ENCODE peak calls at places on chromosomes 11 and 22, in four cellular contexts. One of them, this sample, is unnamed.

GRCh38 chr11:39255648-39256047 is 2203.8 kb downstream of the LRRC4C start:
- DNase-seq in SK-N-SH: no peak
- DNase-seq in WTC11: no peak
- DNase-seq in K562: no peak
- DNase-seq in this sample: no peak

GRCh38 chr11:91194551-91194950 is 971.7 kb upstream of the CHORDC1 start:
- DNase-seq in WTC11: no peak
- DNase-seq in K562: no peak
- DNase-seq in SK-N-SH: no peak
- DNase-seq in this sample: no peak

GRCh38 chr11:93766504-93766903 is 17.6 kb upstream of the MED17 start:
- DNase-seq in K562: no peak
- DNase-seq in WTC11: no peak
- DNase-seq in SK-N-SH: no peak
- DNase-seq in this sample: no peak

GRCh38 chr11:117145393-117145761 is 1.3 kb downstream of the PAFAH1B2 start:
- DNase-seq in SK-N-SH: peak; percentile 61
- DNase-seq in WTC11: no peak
- DNase-seq in K562: peak; percentile 65
- DNase-seq in this sample: no peak

GRCh38 chr11:45056529-45056928 is 89.9 kb upstream of the PRDM11 start:
- DNase-seq in SK-N-SH: no peak
- DNase-seq in WTC11: peak; percentile 33
- DNase-seq in K562: no peak
- DNase-seq in this sample: peak; percentile 52

GRCh38 chr11:102007567-102008437 is 39.4 kb upstream of the CFAP300 start:
- DNase-seq in WTC11: no peak
- DNase-seq in K562: peak; percentile 15
- DNase-seq in SK-N-SH: peak; percentile 39
- DNase-seq in this sample: no peak

GRCh38 chr22:23762866-23763578 is at the start of gene C22orf15:
- DNase-seq in WTC11: peak; percentile 65
- DNase-seq in SK-N-SH: peak; percentile 19
- DNase-seq in K562: peak; percentile 30
- DNase-seq in this sample: no peak

GRCh38 chr22:42697542-42698013 is 23.1 kb downstream of the A4GALT start:
- DNase-seq in WTC11: no peak
- DNase-seq in K562: no peak
- DNase-seq in SK-N-SH: no peak
- DNase-seq in this sample: no peak

GRCh38 chr11:71414645-71415044 is 33.5 kb downstream of the DHCR7 start:
- DNase-seq in SK-N-SH: no peak
- DNase-seq in K562: no peak
- DNase-seq in WTC11: no peak
- DNase-seq in this sample: no peak

GRCh38 chr22:26399288-26399687 is 29.8 kb upstream of the ASPHD2 start:
- DNase-seq in WTC11: no peak
- DNase-seq in SK-N-SH: no peak
- DNase-seq in K562: peak; percentile 39
- DNase-seq in this sample: no peak

GRCh38 chr11:123601737-123602136 is 52.7 kb downstream of the SCN3B start:
- DNase-seq in K562: no peak
- DNase-seq in SK-N-SH: no peak
- DNase-seq in WTC11: no peak
- DNase-seq in this sample: no peak

GRCh38 chr11:44566559-44566949 is 1.1 kb downstream of the CD82 start:
- DNase-seq in SK-N-SH: no peak
- DNase-seq in WTC11: no peak
- DNase-seq in K562: no peak
- DNase-seq in this sample: no peak

GRCh38 chr11:122882809-122883681 is 486 bp downstream of the JHY start:
- DNase-seq in WTC11: peak; percentile 74
- DNase-seq in SK-N-SH: peak; percentile 86
- DNase-seq in K562: no peak
- DNase-seq in this sample: no peak

GRCh38 chr11:74634537-74634936 is 42.2 kb downstream of the POLD3 start:
- DNase-seq in SK-N-SH: no peak
- DNase-seq in K562: peak; percentile 63
- DNase-seq in WTC11: no peak
- DNase-seq in this sample: no peak

GRCh38 chr11:65492637-65493366 is 6.0 kb upstream of the MALAT1 start:
- DNase-seq in WTC11: peak; percentile 16
- DNase-seq in K562: peak; percentile 68
- DNase-seq in SK-N-SH: no peak
- DNase-seq in this sample: no peak

GRCh38 chr11:70203749-70204465 is 811 bp downstream of the FADD start:
- DNase-seq in WTC11: no peak
- DNase-seq in SK-N-SH: peak; percentile 50
- DNase-seq in K562: peak; percentile 82
- DNase-seq in this sample: no peak
- TF ChIP-seq TEAD4 in WTC11: no peak
- TF ChIP-seq TEAD4 in SK-N-SH: no peak
- TF ChIP-seq TEAD4 in K562: no peak
- TF ChIP-seq TEAD4 in this sample: no peak

DNA sequence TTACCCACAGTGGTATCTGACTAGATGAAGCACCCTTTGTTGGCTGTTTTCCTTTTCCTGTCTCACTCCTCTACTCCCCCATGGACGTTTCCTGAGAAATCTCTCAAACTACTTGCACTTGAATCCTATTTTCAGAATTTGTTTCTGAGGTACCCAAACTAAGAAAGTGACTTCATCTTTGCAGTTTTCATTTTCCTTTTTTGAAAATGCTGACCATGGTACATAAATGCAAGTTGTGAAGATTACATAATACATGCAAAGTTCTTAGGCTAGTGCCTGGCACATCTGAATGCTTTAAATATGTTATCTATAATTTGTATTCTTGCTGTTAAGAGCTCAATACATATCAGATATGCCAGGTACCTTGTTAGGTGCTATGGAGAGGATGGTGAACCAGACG is 644.7 kb upstream of the TENM4 start:
- DNase-seq in K562: no peak
- DNase-seq in WTC11: no peak
- DNase-seq in SK-N-SH: no peak
- DNase-seq in this sample: no peak
- TF ChIP-seq TEAD4 in K562: no peak
- TF ChIP-seq TEAD4 in WTC11: no peak
- TF ChIP-seq TEAD4 in SK-N-SH: no peak
- TF ChIP-seq TEAD4 in this sample: no peak

GRCh38 chr22:49295465-49295743 is 532.3 kb downstream of the BRD1 start:
- DNase-seq in WTC11: no peak
- DNase-seq in SK-N-SH: no peak
- DNase-seq in K562: no peak
- DNase-seq in this sample: no peak

GRCh38 chr22:49295851-49296560 is 531.7 kb downstream of the BRD1 start:
- DNase-seq in SK-N-SH: no peak
- DNase-seq in K562: no peak
- DNase-seq in WTC11: no peak
- DNase-seq in this sample: no peak

GRCh38 chr22:49297286-49297870 is 530.3 kb downstream of the BRD1 start:
- DNase-seq in SK-N-SH: no peak
- DNase-seq in K562: no peak
- DNase-seq in WTC11: no peak
- DNase-seq in this sample: no peak

GRCh38 chr22:49297871-49298721 is 529.6 kb downstream of the BRD1 start:
- DNase-seq in K562: no peak
- DNase-seq in SK-N-SH: peak; percentile 7
- DNase-seq in WTC11: no peak
- DNase-seq in this sample: no peak

GRCh38 chr22:49296561-49296960 is 531.1 kb downstream of the BRD1 start:
- DNase-seq in SK-N-SH: no peak
- DNase-seq in K562: no peak
- DNase-seq in WTC11: no peak
- DNase-seq in this sample: no peak
- TF ChIP-seq TEAD4 in SK-N-SH: no peak
- TF ChIP-seq TEAD4 in K562: no peak
- TF ChIP-seq TEAD4 in WTC11: no peak
- TF ChIP-seq TEAD4 in this sample: no peak

DNA sequence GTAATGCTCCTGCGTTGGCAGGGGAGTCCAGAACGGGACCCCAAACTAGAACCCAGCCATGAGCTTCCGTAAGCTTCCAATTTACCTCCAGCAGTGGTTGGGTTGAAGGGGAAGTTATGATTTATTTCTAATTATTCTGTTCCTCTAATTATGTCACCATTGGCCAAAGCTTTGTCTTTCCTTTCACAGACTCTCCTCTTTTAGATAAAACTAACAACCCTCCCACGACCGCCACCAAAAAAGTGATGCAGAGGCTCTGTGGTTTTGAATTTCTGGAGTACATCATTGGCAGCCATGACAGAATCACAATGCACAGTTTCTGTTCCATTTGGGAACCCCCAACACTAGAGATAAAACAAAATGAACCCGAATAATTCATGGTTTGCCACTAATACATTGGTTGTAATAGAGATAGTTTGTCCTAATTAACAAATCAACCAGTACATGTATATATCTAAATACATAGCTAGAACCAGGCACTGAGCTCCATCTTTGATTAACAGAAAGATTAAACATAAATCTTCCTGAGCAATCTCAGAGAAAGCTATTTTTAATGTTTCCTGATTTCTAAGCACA is 64.3 kb downstream of the ETS1 start:
- DNase-seq in SK-N-SH: no peak
- DNase-seq in K562: no peak
- DNase-seq in WTC11: no peak
- DNase-seq in this sample: no peak
- TF ChIP-seq TEAD4 in SK-N-SH: no peak
- TF ChIP-seq TEAD4 in K562: no peak
- TF ChIP-seq TEAD4 in WTC11: no peak
- TF ChIP-seq TEAD4 in this sample: no peak

GRCh38 chr11:134559617-134559992 is 147.6 kb upstream of the B3GAT1 start:
- DNase-seq in SK-N-SH: peak; percentile 59
- DNase-seq in WTC11: no peak
- DNase-seq in K562: no peak
- DNase-seq in this sample: no peak
- TF ChIP-seq TEAD4 in SK-N-SH: no peak
- TF ChIP-seq TEAD4 in WTC11: no peak
- TF ChIP-seq TEAD4 in K562: no peak
- TF ChIP-seq TEAD4 in this sample: no peak

GRCh38 chr22:19401483-19401882 is 30.1 kb downstream of the HIRA start:
- DNase-seq in K562: no peak
- DNase-seq in WTC11: no peak
- DNase-seq in SK-N-SH: no peak
- DNase-seq in this sample: no peak

GRCh38 chr22:19398680-19399079 is 32.9 kb downstream of the HIRA start:
- DNase-seq in K562: no peak
- DNase-seq in WTC11: no peak
- DNase-seq in SK-N-SH: no peak
- DNase-seq in this sample: no peak

GRCh38 chr22:19398206-19398605 is 33.3 kb downstream of the HIRA start:
- DNase-seq in WTC11: no peak
- DNase-seq in K562: no peak
- DNase-seq in SK-N-SH: no peak
- DNase-seq in this sample: no peak

GRCh38 chr22:19402642-19403191 is 28.8 kb downstream of the HIRA start:
- DNase-seq in WTC11: no peak
- DNase-seq in SK-N-SH: no peak
- DNase-seq in K562: no peak
- DNase-seq in this sample: no peak

GRCh38 chr22:19400881-19401280 is 30.7 kb downstream of the HIRA start:
- DNase-seq in WTC11: no peak
- DNase-seq in SK-N-SH: no peak
- DNase-seq in K562: no peak
- DNase-seq in this sample: no peak
- TF ChIP-seq TEAD4 in WTC11: no peak
- TF ChIP-seq TEAD4 in SK-N-SH: no peak
- TF ChIP-seq TEAD4 in K562: no peak
- TF ChIP-seq TEAD4 in this sample: no peak

GRCh38 chr11:105589346-105589745 is 20.5 kb upstream of the GRIA4 start:
- DNase-seq in SK-N-SH: no peak
- DNase-seq in WTC11: no peak
- DNase-seq in K562: no peak
- DNase-seq in this sample: no peak
- TF ChIP-seq TEAD4 in SK-N-SH: no peak
- TF ChIP-seq TEAD4 in WTC11: no peak
- TF ChIP-seq TEAD4 in K562: no peak
- TF ChIP-seq TEAD4 in this sample: no peak

GRCh38 chr11:79461144-79461543 is 20.3 kb upstream of the TENM4 start:
- DNase-seq in WTC11: no peak
- DNase-seq in SK-N-SH: peak; percentile 18
- DNase-seq in K562: no peak
- DNase-seq in this sample: no peak

GRCh38 chr11:79453617-79454016 is 12.8 kb upstream of the TENM4 start:
- DNase-seq in SK-N-SH: no peak
- DNase-seq in K562: no peak
- DNase-seq in WTC11: no peak
- DNase-seq in this sample: no peak

GRCh38 chr11:79458712-79459111 is 17.9 kb upstream of the TENM4 start:
- DNase-seq in SK-N-SH: no peak
- DNase-seq in K562: no peak
- DNase-seq in WTC11: no peak
- DNase-seq in this sample: no peak

DNA sequence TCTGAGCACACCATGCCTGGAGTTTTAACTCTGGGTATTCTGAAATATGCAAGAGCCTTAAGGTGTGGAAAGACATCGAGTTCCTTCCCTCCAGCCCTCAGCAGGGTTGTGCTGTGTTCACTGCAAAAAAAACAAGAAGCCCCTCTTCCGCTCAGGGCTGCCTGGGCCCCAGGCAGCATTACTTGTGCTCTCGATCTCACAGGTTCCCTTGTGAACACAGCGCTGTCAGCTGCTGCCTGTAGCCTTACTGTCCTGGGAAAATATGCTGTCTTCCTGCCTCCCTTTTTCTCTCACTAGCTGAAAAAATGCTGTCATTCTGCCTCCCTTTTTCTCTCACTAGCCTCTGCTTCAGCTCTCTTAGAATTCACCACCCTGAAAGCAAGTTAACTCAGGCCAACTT is 15.7 kb upstream of the TENM4 start:
- DNase-seq in K562: no peak
- DNase-seq in SK-N-SH: no peak
- DNase-seq in WTC11: no peak
- DNase-seq in this sample: no peak
- TF ChIP-seq TEAD4 in K562: no peak
- TF ChIP-seq TEAD4 in SK-N-SH: no peak
- TF ChIP-seq TEAD4 in WTC11: no peak
- TF ChIP-seq TEAD4 in this sample: no peak

DNA sequence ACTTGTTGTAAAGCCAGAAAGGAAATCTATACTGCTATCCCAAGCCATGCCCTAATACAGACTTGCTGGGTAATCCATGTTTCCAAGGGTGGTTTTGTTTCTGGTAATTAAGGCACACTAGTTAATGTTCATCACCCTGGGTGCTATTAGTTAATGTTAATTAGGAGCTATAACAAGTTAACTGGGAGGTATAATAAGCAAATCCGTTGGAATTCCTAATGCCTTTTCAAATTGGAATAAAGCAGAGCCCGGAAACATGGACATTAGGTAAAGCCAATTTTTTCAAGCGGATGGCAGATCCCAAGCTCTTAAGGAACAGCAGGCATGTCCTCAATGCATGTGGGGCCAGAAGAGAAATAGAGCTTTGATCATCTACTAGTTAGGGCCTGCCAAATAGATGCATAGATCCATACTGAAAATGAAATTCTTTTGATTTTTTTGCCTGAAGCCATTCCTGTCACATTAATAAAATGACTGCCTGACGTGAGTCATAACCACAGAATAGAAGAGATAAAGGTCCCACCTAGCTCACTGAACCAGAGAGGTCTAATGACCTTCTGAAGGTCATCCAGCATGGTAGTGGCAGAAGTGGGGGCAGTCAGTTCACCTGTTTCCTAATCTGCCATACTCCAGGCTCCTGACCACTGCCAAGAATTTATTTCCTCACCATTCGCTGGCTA is 28.5 kb upstream of the CCDC34 start:
- DNase-seq in SK-N-SH: no peak
- DNase-seq in K562: peak; percentile 19
- DNase-seq in WTC11: no peak
- DNase-seq in this sample: no peak
- TF ChIP-seq TEAD4 in SK-N-SH: no peak
- TF ChIP-seq TEAD4 in K562: no peak
- TF ChIP-seq TEAD4 in WTC11: no peak
- TF ChIP-seq TEAD4 in this sample: no peak

This sample was measured in H1.